ENCODE peak calls at places on chromosomes 12 and 14, in eight cellular contexts. L is choroid plexus epithelial cell; D is left colon; X is heart left ventricle; I is stimulated activated CD4-positive, alpha-beta T cell treated with anti-CD3 and anti-CD28 coated beads, Interleukin-15, amount 100 ng/mL, for 1 hour; V is nucleus accumbens; P is GM12892; Q is HCT116. H is an unnamed sample.

GRCh38 chr12:51926718-51927117 is 19.4 kb downstream of the ACVRL1 start:
- DNase-seq in L (peak; percentile 75), D (peak; percentile 77), X (no peak), I (peak; percentile 31), V (no peak), P (no peak), Q (peak; percentile 48), H (peak; percentile 63)

GRCh38 chr12:127767631-127768030 is 499.3 kb upstream of the TMEM132C start:
- DNase-seq in L (no peak), D (no peak), X (no peak), I (no peak), V (no peak), P (no peak), Q (no peak), H (no peak)

GRCh38 chr14:105258846-105259245 is 10.5 kb downstream of the BTBD6 start:
- DNase-seq in L (no peak), D (peak; percentile 50), X (no peak), I (no peak), V (no peak), P (no peak), Q (no peak), H (no peak)

GRCh38 chr14:31954991-31955390 is 122.1 kb upstream of the ARHGAP5 start:
- DNase-seq in L (no peak), D (no peak), X (no peak), I (no peak), V (no peak), P (no peak), Q (no peak), H (no peak)

GRCh38 chr12:95548056-95548538 is 3.2 kb downstream of the USP44 start:
- DNase-seq in L (no peak), D (peak; percentile 40), X (peak; percentile 20), I (peak; percentile 20), V (peak; percentile 6), P (no peak), Q (no peak), H (no peak)

GRCh38 chr12:11719678-11720099 is 70.2 kb downstream of the ETV6 start:
- DNase-seq in L (peak; percentile 92), D (peak; percentile 41), X (peak; percentile 66), I (peak; percentile 8), V (peak; percentile 40), P (no peak), Q (no peak), H (peak; percentile 77)

GRCh38 chr12:26028953-26029740 is 70.7 kb downstream of the RASSF8 start:
- DNase-seq in L (peak; percentile 81), D (peak; percentile 7), X (no peak), I (no peak), V (peak; percentile 58), P (peak; percentile 10), Q (peak; percentile 40), H (no peak)

GRCh38 chr14:77541905-77542304 is 43.3 kb upstream of the ISM2 start:
- DNase-seq in L (no peak), D (no peak), X (no peak), I (no peak), V (no peak), P (no peak), Q (no peak), H (no peak)

GRCh38 chr14:106530423-106531107 is 1004.2 kb downstream of the TMEM121 start:
- DNase-seq in L (no peak), D (no peak), X (no peak), I (no peak), V (no peak), P (no peak), Q (no peak), H (no peak)